ENCODE peak calls at places on chromosomes 6 and 20, in ten cellular contexts. R, U, B, J, Q, C, G, D, F and W are unnamed samples.

GRCh38 chr6:15926256-15926655 is 202.6 kb upstream of the MYLIP start:
- DNase-seq in R (no peak), U (no peak), B (no peak), J (no peak), Q (no peak), C (no peak), G (no peak), D (no peak), F (no peak), W (no peak)

GRCh38 chr6:153092082-153093013 is 38.7 kb downstream of the RGS17 start:
- DNase-seq in R (no peak), U (peak; percentile 67), B (no peak), J (no peak), Q (no peak), C (no peak), G (peak; percentile 74), D (no peak), F (no peak), W (peak; percentile 60)

GRCh38 chr6:106253194-106253593 is 72.4 kb downstream of the ATG5 start:
- DNase-seq in R (no peak), U (peak; percentile 84), B (no peak), J (no peak), Q (no peak), C (no peak), G (peak; percentile 43), D (no peak), F (no peak), W (peak; percentile 74)

GRCh38 chr6:30935018-30935417 is 3.0 kb upstream of the SFTA2 start:
- DNase-seq in R (no peak), U (no peak), B (no peak), J (no peak), Q (no peak), C (no peak), G (peak; percentile 75), D (no peak), F (no peak), W (peak; percentile 37)

GRCh38 chr6:38705924-38706323 is 3.0 kb upstream of the GLO1 start:
- DNase-seq in R (no peak), U (no peak), B (no peak), J (no peak), Q (no peak), C (no peak), G (no peak), D (no peak), F (no peak), W (no peak)

GRCh38 chr20:51767867-51768758 is at the start of gene ATP9A:
- DNase-seq in R (no peak), U (no peak), B (peak; percentile 79), J (no peak), Q (peak; percentile 10), C (no peak), G (peak; percentile 21), D (no peak), F (no peak), W (no peak)

GRCh38 chr6:87922947-87923330 is 124.7 kb upstream of the SPACA1 start:
- DNase-seq in R (no peak), U (no peak), B (peak; percentile 85), J (no peak), Q (no peak), C (no peak), G (no peak), D (no peak), F (no peak), W (no peak)

GRCh38 chr6:31836676-31837611 is 9.4 kb downstream of the HSPA1B start:
- DNase-seq in R (no peak), U (no peak), B (no peak), J (no peak), Q (no peak), C (no peak), G (no peak), D (no peak), F (no peak), W (no peak)

GRCh38 chr6:111555041-111555440 is 50.6 kb downstream of the TRAF3IP2 start:
- DNase-seq in R (no peak), U (no peak), B (no peak), J (no peak), Q (no peak), C (no peak), G (no peak), D (no peak), F (no peak), W (no peak)

GRCh38 chr6:33433560-33434191 is 13.8 kb downstream of the SYNGAP1 start:
- DNase-seq in R (no peak), U (no peak), B (no peak), J (no peak), Q (no peak), C (no peak), G (no peak), D (no peak), F (no peak), W (no peak)

GRCh38 chr6:143405381-143406154 is 44.9 kb downstream of the ADAT2 start:
- DNase-seq in R (no peak), U (peak; percentile 31), B (no peak), J (no peak), Q (no peak), C (no peak), G (peak; percentile 50), D (no peak), F (no peak), W (peak; percentile 78)

GRCh38 chr20:14902432-14903089 is 565.1 kb upstream of the FLRT3 start:
- DNase-seq in R (no peak), U (no peak), B (no peak), J (no peak), Q (no peak), C (no peak), G (no peak), D (no peak), F (no peak), W (no peak)

GRCh38 chr6:41818271-41819054 is 31.0 kb downstream of the TOMM6 start:
- DNase-seq in R (no peak), U (peak; percentile 2), B (no peak), J (no peak), Q (no peak), C (no peak), G (peak; percentile 61), D (no peak), F (no peak), W (no peak)

GRCh38 chr6:10343320-10343719 is 71.6 kb downstream of the TFAP2A start:
- DNase-seq in R (no peak), U (no peak), B (no peak), J (no peak), Q (no peak), C (no peak), G (no peak), D (no peak), F (no peak), W (no peak)

GRCh38 chr6:119436583-119436982 is 87.0 kb upstream of the MAN1A1 start:
- DNase-seq in R (no peak), U (no peak), B (no peak), J (no peak), Q (no peak), C (no peak), G (no peak), D (no peak), F (no peak), W (no peak)

GRCh38 chr20:35772563-35773058 is 796 bp downstream of the PHF20 start:
- DNase-seq in R (no peak), U (no peak), B (no peak), J (no peak), Q (no peak), C (no peak), G (no peak), D (no peak), F (no peak), W (no peak)

GRCh38 chr20:58458342-58459057 is 56.7 kb downstream of the APCDD1L start:
- DNase-seq in R (no peak), U (peak; percentile 19), B (no peak), J (no peak), Q (no peak), C (no peak), G (peak; percentile 54), D (no peak), F (no peak), W (peak; percentile 7)

GRCh38 chr6:148530394-148530923 is 187.8 kb downstream of the SASH1 start:
- DNase-seq in R (no peak), U (no peak), B (no peak), J (no peak), Q (no peak), C (no peak), G (peak; percentile 46), D (no peak), F (no peak), W (peak; percentile 16)

GRCh38 chr20:32350421-32350820 is 7.7 kb upstream of the ASXL1 start:
- DNase-seq in R (no peak), U (no peak), B (no peak), J (no peak), Q (no peak), C (no peak), G (no peak), D (no peak), F (no peak), W (no peak)

GRCh38 chr6:167469655-167470054 is 144.8 kb downstream of the TTLL2 start:
- DNase-seq in R (no peak), U (no peak), B (no peak), J (no peak), Q (no peak), C (no peak), G (no peak), D (no peak), F (no peak), W (no peak)